ENCODE peak calls at places on chromosomes 1 and 21, in six cellular contexts. One of them, this sample, is unnamed.
A peak's percentile ranks its signal among the peaks of the same experiment; 100 is the strongest.

GRCh38 chr1:38476111-38476783 is 383.3 kb downstream of the RRAGC start:
- DNase-seq in Calu3: no peak
- DNase-seq in cardiac muscle cell: peak; percentile 63
- DNase-seq in CD4-positive, alpha-beta T cell: no peak
- DNase-seq in mesothelial cell of epicardium: peak; percentile 41
- DNase-seq in neural crest cell: no peak
- DNase-seq in this sample: peak; percentile 51

GRCh38 chr1:208117410-208117809 is 126.8 kb downstream of the PLXNA2 start:
- DNase-seq in neural crest cell: no peak
- DNase-seq in CD4-positive, alpha-beta T cell: no peak
- DNase-seq in mesothelial cell of epicardium: no peak
- DNase-seq in Calu3: no peak
- DNase-seq in cardiac muscle cell: peak; percentile 38
- DNase-seq in this sample: no peak

GRCh38 chr1:180842482-180842881 is 70.2 kb upstream of the KIAA1614 start:
- DNase-seq in CD4-positive, alpha-beta T cell: no peak
- DNase-seq in neural crest cell: no peak
- DNase-seq in cardiac muscle cell: no peak
- DNase-seq in mesothelial cell of epicardium: no peak
- DNase-seq in Calu3: no peak
- DNase-seq in this sample: no peak

GRCh38 chr1:30525980-30526651 is 197.3 kb downstream of the MATN1 start:
- DNase-seq in cardiac muscle cell: peak; percentile 14
- DNase-seq in neural crest cell: no peak
- DNase-seq in Calu3: peak; percentile 76
- DNase-seq in mesothelial cell of epicardium: peak; percentile 37
- DNase-seq in CD4-positive, alpha-beta T cell: no peak
- DNase-seq in this sample: peak; percentile 52

GRCh38 chr1:33655496-33655895 is 183.1 kb downstream of the ZSCAN20 start:
- DNase-seq in CD4-positive, alpha-beta T cell: no peak
- DNase-seq in mesothelial cell of epicardium: no peak
- DNase-seq in neural crest cell: no peak
- DNase-seq in Calu3: no peak
- DNase-seq in cardiac muscle cell: no peak
- DNase-seq in this sample: no peak

GRCh38 chr1:168381850-168382249 is 101.2 kb downstream of the TBX19 start:
- DNase-seq in cardiac muscle cell: no peak
- DNase-seq in mesothelial cell of epicardium: no peak
- DNase-seq in Calu3: no peak
- DNase-seq in neural crest cell: no peak
- DNase-seq in CD4-positive, alpha-beta T cell: no peak
- DNase-seq in this sample: no peak

GRCh38 chr1:243254233-243254926 is 701 bp downstream of the CEP170 start:
- DNase-seq in Calu3: peak; percentile 59
- DNase-seq in neural crest cell: peak; percentile 26
- DNase-seq in CD4-positive, alpha-beta T cell: peak; percentile 27
- DNase-seq in mesothelial cell of epicardium: peak; percentile 70
- DNase-seq in cardiac muscle cell: peak; percentile 75
- DNase-seq in this sample: peak; percentile 61

GRCh38 chr1:59804301-59804700 is 10.4 kb upstream of the HOOK1 start:
- DNase-seq in mesothelial cell of epicardium: no peak
- DNase-seq in CD4-positive, alpha-beta T cell: no peak
- DNase-seq in Calu3: no peak
- DNase-seq in neural crest cell: no peak
- DNase-seq in cardiac muscle cell: no peak
- DNase-seq in this sample: no peak

GRCh38 chr1:4825841-4826450 is 171.5 kb downstream of the AJAP1 start:
- DNase-seq in CD4-positive, alpha-beta T cell: no peak
- DNase-seq in cardiac muscle cell: peak; percentile 23
- DNase-seq in Calu3: no peak
- DNase-seq in neural crest cell: no peak
- DNase-seq in mesothelial cell of epicardium: no peak
- DNase-seq in this sample: peak; percentile 18

GRCh38 chr1:91022518-91022929 is 689 bp upstream of the ZNF644 start:
- DNase-seq in Calu3: no peak
- DNase-seq in cardiac muscle cell: no peak
- DNase-seq in neural crest cell: no peak
- DNase-seq in mesothelial cell of epicardium: no peak
- DNase-seq in CD4-positive, alpha-beta T cell: no peak
- DNase-seq in this sample: no peak

GRCh38 chr1:1852619-1853414 is 38.1 kb downstream of the GNB1 start:
- DNase-seq in cardiac muscle cell: no peak
- DNase-seq in Calu3: no peak
- DNase-seq in mesothelial cell of epicardium: no peak
- DNase-seq in CD4-positive, alpha-beta T cell: no peak
- DNase-seq in neural crest cell: no peak
- DNase-seq in this sample: no peak

GRCh38 chr21:29423051-29423450 is 124.3 kb downstream of the BACH1 start:
- DNase-seq in neural crest cell: no peak
- DNase-seq in cardiac muscle cell: no peak
- DNase-seq in Calu3: no peak
- DNase-seq in CD4-positive, alpha-beta T cell: no peak
- DNase-seq in mesothelial cell of epicardium: no peak
- DNase-seq in this sample: no peak

GRCh38 chr1:150695561-150695960 is 1.4 kb downstream of the GOLPH3L start:
- DNase-seq in Calu3: no peak
- DNase-seq in cardiac muscle cell: no peak
- DNase-seq in mesothelial cell of epicardium: no peak
- DNase-seq in CD4-positive, alpha-beta T cell: no peak
- DNase-seq in neural crest cell: no peak
- DNase-seq in this sample: no peak

GRCh38 chr1:235057385-235058306 is 71.0 kb downstream of the TOMM20 start:
- DNase-seq in neural crest cell: no peak
- DNase-seq in cardiac muscle cell: no peak
- DNase-seq in mesothelial cell of epicardium: no peak
- DNase-seq in CD4-positive, alpha-beta T cell: no peak
- DNase-seq in Calu3: no peak
- DNase-seq in this sample: no peak

GRCh38 chr1:233364695-233365539 is 37.4 kb downstream of the MAP3K21 start:
- DNase-seq in cardiac muscle cell: peak; percentile 10
- DNase-seq in Calu3: peak; percentile 24
- DNase-seq in mesothelial cell of epicardium: no peak
- DNase-seq in CD4-positive, alpha-beta T cell: no peak
- DNase-seq in neural crest cell: no peak
- DNase-seq in this sample: no peak

GRCh38 chr1:207335695-207336363 is 14.4 kb downstream of the CD55 start:
- DNase-seq in mesothelial cell of epicardium: no peak
- DNase-seq in cardiac muscle cell: no peak
- DNase-seq in neural crest cell: no peak
- DNase-seq in Calu3: no peak
- DNase-seq in CD4-positive, alpha-beta T cell: no peak
- DNase-seq in this sample: no peak

GRCh38 chr1:15039017-15039648 is 114.4 kb upstream of the TMEM51 start:
- DNase-seq in CD4-positive, alpha-beta T cell: no peak
- DNase-seq in Calu3: no peak
- DNase-seq in cardiac muscle cell: no peak
- DNase-seq in neural crest cell: no peak
- DNase-seq in mesothelial cell of epicardium: no peak
- DNase-seq in this sample: no peak

GRCh38 chr1:15036101-15036500 is 117.4 kb upstream of the TMEM51 start:
- DNase-seq in CD4-positive, alpha-beta T cell: no peak
- DNase-seq in neural crest cell: no peak
- DNase-seq in Calu3: no peak
- DNase-seq in cardiac muscle cell: no peak
- DNase-seq in mesothelial cell of epicardium: no peak
- DNase-seq in this sample: no peak

GRCh38 chr1:15039901-15040300 is 113.6 kb upstream of the TMEM51 start:
- DNase-seq in cardiac muscle cell: no peak
- DNase-seq in mesothelial cell of epicardium: no peak
- DNase-seq in Calu3: no peak
- DNase-seq in CD4-positive, alpha-beta T cell: no peak
- DNase-seq in neural crest cell: no peak
- DNase-seq in this sample: no peak

GRCh38 chr1:15035236-15035635 is 118.3 kb upstream of the TMEM51 start:
- DNase-seq in neural crest cell: no peak
- DNase-seq in Calu3: no peak
- DNase-seq in cardiac muscle cell: no peak
- DNase-seq in CD4-positive, alpha-beta T cell: no peak
- DNase-seq in mesothelial cell of epicardium: no peak
- DNase-seq in this sample: no peak

GRCh38 chr1:15038232-15039016 is 115.1 kb upstream of the TMEM51 start:
- DNase-seq in cardiac muscle cell: peak; percentile 41
- DNase-seq in neural crest cell: no peak
- DNase-seq in Calu3: peak; percentile 31
- DNase-seq in mesothelial cell of epicardium: no peak
- DNase-seq in CD4-positive, alpha-beta T cell: no peak
- DNase-seq in this sample: no peak
- TF ChIP-seq CTCF in cardiac muscle cell: peak; percentile 27
- TF ChIP-seq CTCF in neural crest cell: peak; percentile 56
- TF ChIP-seq CTCF in Calu3: peak; percentile 24
- TF ChIP-seq CTCF in mesothelial cell of epicardium: no peak
- TF ChIP-seq CTCF in CD4-positive, alpha-beta T cell: peak; percentile 2
- TF ChIP-seq CTCF in this sample: peak; percentile 39

DNA sequence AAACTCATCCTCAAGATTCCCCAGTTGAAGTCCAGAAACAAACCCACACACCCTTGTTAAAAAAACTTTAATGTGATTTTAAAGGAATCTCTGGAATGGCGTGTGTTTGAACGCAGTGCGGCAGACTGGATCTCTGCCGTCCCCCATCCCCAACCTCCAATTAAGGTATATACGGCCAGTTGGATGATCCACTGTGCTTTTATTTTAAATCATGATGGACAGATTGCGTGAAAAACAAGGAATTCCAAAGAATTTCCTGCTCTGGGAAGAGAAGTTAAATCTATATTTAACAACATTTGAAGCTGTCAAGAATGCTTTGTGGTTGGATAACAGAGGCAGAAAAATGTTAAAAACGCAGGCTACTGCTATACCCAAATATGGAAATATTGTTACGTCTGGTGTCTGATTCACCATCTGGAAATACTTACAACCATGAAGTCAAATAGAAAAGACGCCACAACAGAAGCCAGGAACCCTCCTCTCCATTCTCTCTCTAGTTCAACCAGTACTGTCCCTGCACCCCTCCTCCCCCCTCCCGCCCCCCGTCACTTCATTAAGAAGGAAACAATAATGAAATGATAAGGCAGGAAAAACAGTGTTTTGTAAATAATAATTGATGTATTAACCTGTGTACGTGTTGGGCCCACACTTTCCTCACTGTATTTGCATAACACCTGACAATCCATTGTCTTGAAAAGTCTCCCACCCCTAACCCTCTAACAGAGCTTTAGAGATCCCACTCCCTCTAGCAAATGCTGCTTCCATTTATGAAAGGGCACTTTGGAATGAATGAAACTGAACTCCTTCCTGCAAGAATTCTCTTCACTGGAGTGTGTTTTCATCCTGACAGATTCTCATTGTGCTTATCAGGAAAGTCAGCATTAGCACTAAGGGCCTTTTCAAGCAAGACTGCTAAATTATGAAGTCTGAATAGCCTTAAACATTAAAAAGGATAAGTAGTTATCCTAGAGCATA is 2.0 kb upstream of the CCN1 start:
- DNase-seq in CD4-positive, alpha-beta T cell: no peak
- DNase-seq in mesothelial cell of epicardium: no peak
- DNase-seq in cardiac muscle cell: no peak
- DNase-seq in Calu3: no peak
- DNase-seq in neural crest cell: no peak
- DNase-seq in this sample: no peak
- TF ChIP-seq CTCF in CD4-positive, alpha-beta T cell: no peak
- TF ChIP-seq CTCF in mesothelial cell of epicardium: no peak
- TF ChIP-seq CTCF in cardiac muscle cell: no peak
- TF ChIP-seq CTCF in Calu3: no peak
- TF ChIP-seq CTCF in neural crest cell: no peak
- TF ChIP-seq CTCF in this sample: no peak

DNA sequence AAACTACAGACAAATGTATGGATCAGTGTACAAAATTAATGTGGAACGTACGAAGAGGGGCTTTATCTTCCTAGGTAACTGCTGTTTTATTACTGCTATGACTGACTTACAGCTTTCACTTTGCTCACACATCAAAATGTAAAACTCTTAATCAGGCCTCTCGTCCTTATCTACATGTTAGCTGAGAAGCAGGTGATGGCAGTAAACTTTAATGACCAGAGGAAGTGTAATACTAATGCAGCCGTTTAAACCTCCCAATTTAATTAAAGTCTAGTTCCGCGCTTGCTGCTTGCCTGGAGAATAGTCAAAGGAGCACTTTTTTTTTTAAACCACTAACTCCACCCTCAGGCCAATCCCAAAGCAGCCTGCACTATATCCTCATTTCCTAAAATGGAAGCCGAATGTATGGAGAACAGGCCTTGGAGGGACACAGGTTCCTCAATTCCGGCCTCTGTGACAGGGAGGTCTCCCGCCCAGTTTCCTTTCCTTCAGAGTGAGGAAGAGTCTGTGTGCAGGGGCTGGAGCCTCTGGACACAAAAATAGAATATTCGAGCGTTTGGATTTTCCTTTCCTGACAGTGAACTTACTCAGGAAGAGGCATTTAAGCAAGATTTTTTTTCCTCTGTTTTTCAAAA is 36.7 kb upstream of the RASAL2 start:
- DNase-seq in cardiac muscle cell: no peak
- DNase-seq in Calu3: no peak
- DNase-seq in mesothelial cell of epicardium: no peak
- DNase-seq in neural crest cell: no peak
- DNase-seq in CD4-positive, alpha-beta T cell: no peak
- DNase-seq in this sample: no peak
- TF ChIP-seq CTCF in cardiac muscle cell: no peak
- TF ChIP-seq CTCF in Calu3: no peak
- TF ChIP-seq CTCF in mesothelial cell of epicardium: no peak
- TF ChIP-seq CTCF in neural crest cell: no peak
- TF ChIP-seq CTCF in CD4-positive, alpha-beta T cell: no peak
- TF ChIP-seq CTCF in this sample: no peak

GRCh38 chr1:228394571-228395394 is 11.9 kb downstream of the TRIM11 start:
- DNase-seq in Calu3: no peak
- DNase-seq in mesothelial cell of epicardium: no peak
- DNase-seq in CD4-positive, alpha-beta T cell: no peak
- DNase-seq in neural crest cell: no peak
- DNase-seq in cardiac muscle cell: no peak
- DNase-seq in this sample: no peak

GRCh38 chr1:228393811-228394570 is 12.6 kb downstream of the TRIM11 start:
- DNase-seq in CD4-positive, alpha-beta T cell: no peak
- DNase-seq in mesothelial cell of epicardium: no peak
- DNase-seq in neural crest cell: no peak
- DNase-seq in Calu3: no peak
- DNase-seq in cardiac muscle cell: no peak
- DNase-seq in this sample: no peak

GRCh38 chr1:228392111-228392936 is 14.3 kb downstream of the TRIM11 start:
- DNase-seq in mesothelial cell of epicardium: no peak
- DNase-seq in cardiac muscle cell: no peak
- DNase-seq in Calu3: no peak
- DNase-seq in CD4-positive, alpha-beta T cell: no peak
- DNase-seq in neural crest cell: no peak
- DNase-seq in this sample: no peak

GRCh38 chr1:228391411-228392020 is 15.1 kb downstream of the TRIM11 start:
- DNase-seq in mesothelial cell of epicardium: no peak
- DNase-seq in cardiac muscle cell: no peak
- DNase-seq in Calu3: no peak
- DNase-seq in neural crest cell: no peak
- DNase-seq in CD4-positive, alpha-beta T cell: no peak
- DNase-seq in this sample: no peak

DNA sequence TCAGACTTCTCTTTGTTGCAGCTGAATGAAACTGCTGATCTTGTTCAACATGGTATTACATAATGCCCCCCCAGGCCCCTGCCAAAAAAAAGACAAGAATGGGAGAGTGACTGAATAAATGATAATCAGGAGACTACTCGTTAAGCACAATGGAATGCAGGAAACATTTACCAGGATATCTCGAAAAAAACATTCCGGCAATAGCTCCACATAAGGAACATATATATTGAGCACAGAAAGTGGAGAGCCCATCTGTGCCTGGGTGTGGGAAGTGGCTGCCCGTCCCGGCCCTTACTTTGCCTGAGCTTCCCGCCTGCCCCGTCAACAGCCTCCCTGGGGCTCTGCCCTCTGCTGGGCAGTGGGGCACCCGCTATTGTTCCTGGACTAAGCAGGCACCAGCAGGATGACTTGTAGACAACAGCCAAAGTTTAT is 13.4 kb downstream of the TRIM11 start:
- DNase-seq in mesothelial cell of epicardium: no peak
- DNase-seq in cardiac muscle cell: peak; percentile 45
- DNase-seq in Calu3: peak; percentile 78
- DNase-seq in neural crest cell: no peak
- DNase-seq in CD4-positive, alpha-beta T cell: no peak
- DNase-seq in this sample: no peak
- TF ChIP-seq CTCF in mesothelial cell of epicardium: no peak
- TF ChIP-seq CTCF in cardiac muscle cell: peak; percentile 75
- TF ChIP-seq CTCF in Calu3: peak; percentile 61
- TF ChIP-seq CTCF in neural crest cell: peak; percentile 37
- TF ChIP-seq CTCF in CD4-positive, alpha-beta T cell: peak; percentile 17
- TF ChIP-seq CTCF in this sample: no peak

This sample was measured in nephron progenitor cell.